ENCODE peak calls at places on chromosomes 6 and 20, in nine cellular contexts. H is tibial artery; S is esophagus squamous epithelium; N is CD8-positive, alpha-beta memory T cell; U is OCI-LY7; A is cardiac muscle cell; B is mesendoderm; T is colonic mucosa; Q is neural progenitor cell. O is an unnamed sample. For H3K4me1, the result is how much of the 10 kb centered on the place peaks cover.

GRCh38 chr6:17042422-17043147 is 59.3 kb upstream of the STMND1 start:
- DNase-seq in H (no peak), S (no peak), N (no peak), U (no peak), A (peak), B (peak), T (peak), Q (peak), O (no peak)

GRCh38 chr6:25266425-25267135 is 12.6 kb upstream of the CARMIL1 start:
- DNase-seq in H (no peak), S (no peak), N (no peak), U (no peak), A (no peak), B (no peak), T (no peak), Q (no peak), O (no peak)

GRCh38 chr6:4567141-4567540 is 209.1 kb upstream of the CDYL start:
- DNase-seq in H (no peak), S (no peak), N (no peak), U (no peak), A (peak), B (no peak), T (no peak), Q (no peak), O (no peak)

GRCh38 chr20:17971571-17972013 is 2.8 kb downstream of the MGME1 start:
- DNase-seq in H (no peak), S (no peak), N (no peak), U (no peak), A (peak), B (peak), T (no peak), Q (peak), O (no peak)

GRCh38 chr20:9594284-9594875 is 80.0 kb downstream of the LAMP5 start:
- DNase-seq in H (no peak), S (no peak), N (no peak), U (no peak), A (no peak), B (peak), T (no peak), Q (no peak), O (no peak)

GRCh38 chr20:35478804-35479472 is 23.5 kb downstream of the CEP250 start:
- DNase-seq in H (no peak), S (no peak), N (no peak), U (peak), A (peak), B (peak), T (no peak), Q (peak), O (no peak)

GRCh38 chr6:169231790-169232506 is 21.7 kb downstream of the THBS2 start:
- DNase-seq in H (peak), S (no peak), N (no peak), U (no peak), A (no peak), B (no peak), T (peak), Q (no peak), O (no peak)

GRCh38 chr6:41780623-41781301 is at the start of gene PRICKLE4:
- DNase-seq in H (peak), S (no peak), N (peak), U (no peak), A (peak), B (peak), T (peak), Q (peak), O (no peak)

GRCh38 chr6:52537001-52537753 is 39.7 kb downstream of the TRAM2 start:
- DNase-seq in H (no peak), S (no peak), N (no peak), U (peak), A (no peak), B (no peak), T (no peak), Q (no peak), O (no peak)

GRCh38 chr6:137982418-137983189 is 115.5 kb downstream of the TNFAIP3 start:
- DNase-seq in H (no peak), S (no peak), N (peak), U (no peak), A (no peak), B (no peak), T (no peak), Q (no peak), O (no peak)

GRCh38 chr6:4308354-4308753 is 173.0 kb upstream of the ECI2 start:
- DNase-seq in H (no peak), S (no peak), N (no peak), U (no peak), A (no peak), B (no peak), T (no peak), Q (no peak), O (no peak)

GRCh38 chr6:81331526-81331925 is 421.0 kb downstream of the TENT5A start:
- DNase-seq in H (no peak), S (no peak), N (no peak), U (no peak), A (peak), B (no peak), T (no peak), Q (no peak), O (no peak)

GRCh38 chr20:59623583-59623982 is 19.2 kb downstream of the PHACTR3 start:
- DNase-seq in H (no peak), S (no peak), N (no peak), U (no peak), A (no peak), B (no peak), T (no peak), Q (no peak), O (no peak)

GRCh38 chr20:58568441-58568931 is 53.3 kb upstream of the APCDD1L start:
- DNase-seq in H (no peak), S (no peak), N (no peak), U (no peak), A (no peak), B (no peak), T (no peak), Q (no peak), O (no peak)

GRCh38 chr6:16690244-16691142 is 70.8 kb downstream of the ATXN1 start:
- DNase-seq in H (no peak), S (no peak), N (no peak), U (no peak), A (peak), B (no peak), T (no peak), Q (no peak), O (peak)

GRCh38 chr6:167499161-167499660 is 174.3 kb downstream of the TTLL2 start:
- DNase-seq in H (no peak), S (no peak), N (no peak), U (no peak), A (no peak), B (no peak), T (peak), Q (no peak), O (no peak)

GRCh38 chr20:58642465-58642864 is 8.6 kb upstream of the STX16 start:
- DNase-seq in H (peak), S (no peak), N (no peak), U (no peak), A (no peak), B (no peak), T (no peak), Q (no peak), O (no peak)

GRCh38 chr6:141701732-141702131 is 431.0 kb upstream of the GJE1 start:
- DNase-seq in H (no peak), S (no peak), N (no peak), U (no peak), A (no peak), B (no peak), T (no peak), Q (no peak), O (no peak)

DNA sequence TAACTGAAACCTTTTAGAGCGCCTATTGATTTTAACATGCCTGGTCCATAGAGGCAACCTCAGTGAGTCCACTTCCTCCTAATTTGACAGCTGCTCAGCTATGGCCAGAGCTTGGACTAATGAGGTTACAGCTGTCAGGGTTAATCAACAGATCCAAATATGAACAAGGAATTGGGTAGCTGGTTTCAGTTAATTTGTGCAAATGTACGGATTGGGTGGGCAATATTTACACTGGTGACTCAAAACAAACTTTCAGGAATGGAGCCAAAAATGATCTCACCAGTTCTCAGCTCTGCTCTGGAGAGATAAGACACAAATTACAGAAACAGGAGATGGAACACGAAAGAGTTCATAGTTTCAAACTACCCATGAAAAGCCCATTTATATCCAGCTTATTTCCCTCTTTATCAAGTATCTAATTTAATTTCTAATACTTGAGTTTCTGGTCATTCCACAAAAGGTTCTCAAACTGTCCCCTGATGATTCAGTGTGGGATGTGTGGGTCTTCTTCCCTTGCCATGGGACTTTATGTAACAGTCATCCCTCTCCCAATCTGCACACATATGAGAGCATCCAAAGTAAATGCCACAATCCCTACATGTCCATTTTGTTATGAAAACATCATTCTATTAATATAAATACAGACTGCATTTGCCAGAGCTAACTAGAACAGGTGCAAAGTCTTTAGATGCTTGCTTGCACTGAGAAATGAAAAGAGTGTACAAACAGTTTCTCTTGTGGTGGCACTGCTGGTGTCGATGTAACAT is 149.9 kb downstream of the RPS12 start:
- DNase-seq in H (no peak), S (no peak), N (no peak), U (no peak), A (peak), B (no peak), T (no peak), Q (no peak), O (no peak)
- H3K4me3 ChIP-seq in H (no peak), S (no peak), N (no peak), U (no peak), A (no peak), B (no peak), T (no peak), Q (no peak), O (no peak)

DNA sequence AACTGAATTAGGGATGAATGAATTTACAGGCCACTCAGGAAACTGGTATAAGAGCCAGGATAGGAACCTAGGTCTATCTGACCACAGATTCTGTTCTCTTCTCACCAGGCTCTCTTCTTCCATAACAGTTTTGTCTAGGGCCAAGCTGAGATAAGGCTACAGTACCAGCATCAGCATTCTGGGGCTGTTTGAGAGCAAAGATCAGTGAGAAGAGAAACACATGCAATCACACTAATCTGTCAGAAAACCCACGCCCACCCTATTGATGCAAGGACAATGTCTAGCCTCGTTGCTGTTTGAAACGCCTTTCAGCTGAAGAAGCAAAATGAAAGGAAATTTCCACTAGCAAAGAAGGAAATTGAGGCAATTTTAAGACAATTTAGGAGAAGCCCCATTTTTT is 137.7 kb downstream of the LCA5 start:
- DNase-seq in H (no peak), S (no peak), N (no peak), U (no peak), A (no peak), B (no peak), T (no peak), Q (peak), O (no peak)
- H3K4me1 ChIP-seq in H (under half), S (under half), N (under half), U (under half), A (under half), B (under half), T (under half), Q (under half), O (under half)

GRCh38 chr6:30461055-30461454 is 28.3 kb upstream of the HLA-E start:
- DNase-seq in H (no peak), S (no peak), N (no peak), U (no peak), A (no peak), B (no peak), T (no peak), Q (no peak), O (no peak)

GRCh38 chr6:30463242-30463641 is 26.1 kb upstream of the HLA-E start:
- DNase-seq in H (no peak), S (no peak), N (no peak), U (no peak), A (no peak), B (no peak), T (no peak), Q (no peak), O (no peak)

GRCh38 chr6:30463651-30464618 is 25.4 kb upstream of the HLA-E start:
- DNase-seq in H (peak), S (no peak), N (peak), U (no peak), A (peak), B (no peak), T (no peak), Q (no peak), O (peak)

GRCh38 chr6:30462482-30462881 is 26.8 kb upstream of the HLA-E start:
- DNase-seq in H (no peak), S (no peak), N (no peak), U (no peak), A (no peak), B (no peak), T (no peak), Q (no peak), O (no peak)

DNA sequence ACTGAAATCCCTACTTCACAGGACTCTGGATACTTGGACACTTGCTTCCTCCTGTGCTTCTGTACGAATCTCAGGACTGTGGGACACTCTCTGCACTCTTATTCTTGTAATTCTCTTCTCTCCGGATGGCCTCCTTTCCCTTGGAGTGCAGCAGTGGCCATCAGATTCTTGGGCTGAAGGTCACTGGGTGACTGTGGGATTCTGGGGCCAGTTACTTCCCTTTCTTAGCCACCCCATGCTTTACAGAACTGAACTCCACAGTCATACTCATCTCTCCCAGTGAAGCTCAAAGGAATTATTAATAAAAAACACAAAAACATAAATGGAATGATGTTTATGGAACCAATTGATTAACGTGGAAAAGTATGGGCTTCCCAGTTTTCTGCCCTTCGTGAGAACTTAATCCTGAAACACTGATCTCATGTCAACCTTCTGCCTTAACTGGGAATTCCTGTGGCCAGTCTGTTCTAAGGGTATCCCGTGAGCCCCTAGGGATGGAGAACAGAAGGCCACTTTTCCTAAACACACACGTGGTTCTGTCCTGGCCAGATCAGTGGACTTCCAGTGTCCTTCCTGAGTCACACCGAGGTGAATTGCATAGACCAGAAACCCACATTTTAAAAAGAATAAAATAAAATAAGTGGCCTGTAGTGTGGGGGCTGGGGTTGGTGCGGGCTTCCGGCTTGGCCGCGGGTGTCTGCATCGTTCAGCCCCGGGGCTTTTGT is 23.6 kb upstream of the HLA-E start:
- DNase-seq in H (no peak), S (no peak), N (no peak), U (no peak), A (no peak), B (peak), T (no peak), Q (no peak), O (no peak)
- H3K4me3 ChIP-seq in H (peak), S (peak), N (peak), U (peak), A (peak), B (no peak), T (peak), Q (no peak), O (peak)

GRCh38 chr6:15431762-15432495 is 186.1 kb downstream of the JARID2 start:
- DNase-seq in H (no peak), S (no peak), N (no peak), U (no peak), A (peak), B (peak), T (no peak), Q (peak), O (no peak)

GRCh38 chr6:15435468-15435867 is 189.6 kb downstream of the JARID2 start:
- DNase-seq in H (no peak), S (no peak), N (no peak), U (no peak), A (no peak), B (no peak), T (no peak), Q (no peak), O (no peak)

GRCh38 chr6:15434263-15434662 is 188.4 kb downstream of the JARID2 start:
- DNase-seq in H (no peak), S (no peak), N (no peak), U (no peak), A (no peak), B (peak), T (no peak), Q (no peak), O (no peak)

GRCh38 chr6:15434823-15435380 is 189.0 kb downstream of the JARID2 start:
- DNase-seq in H (no peak), S (no peak), N (no peak), U (no peak), A (no peak), B (no peak), T (no peak), Q (no peak), O (no peak)

GRCh38 chr6:15433517-15433874 is 187.6 kb downstream of the JARID2 start:
- DNase-seq in H (no peak), S (no peak), N (no peak), U (no peak), A (no peak), B (no peak), T (no peak), Q (no peak), O (no peak)
- H3K4me1 ChIP-seq in H (under half), S (half or more), N (under half), U (under half), A (half or more), B (half or more), T (under half), Q (half or more), O (under half)

GRCh38 chr6:35686441-35686840 is 2.3 kb downstream of the FKBP5 start:
- DNase-seq in H (no peak), S (no peak), N (no peak), U (no peak), A (no peak), B (no peak), T (no peak), Q (no peak), O (no peak)
- H3K4me3 ChIP-seq in H (peak), S (peak), N (peak), U (peak), A (peak), B (no peak), T (peak), Q (peak), O (peak)

GRCh38 chr20:50270569-50270968 is 79.9 kb downstream of the CEBPB start:
- DNase-seq in H (no peak), S (no peak), N (no peak), U (no peak), A (no peak), B (no peak), T (no peak), Q (no peak), O (no peak)

GRCh38 chr20:50270034-50270395 is 79.4 kb downstream of the CEBPB start:
- DNase-seq in H (no peak), S (no peak), N (no peak), U (no peak), A (no peak), B (no peak), T (no peak), Q (no peak), O (no peak)

GRCh38 chr20:50272413-50273120 is 81.9 kb downstream of the CEBPB start:
- DNase-seq in H (no peak), S (no peak), N (no peak), U (no peak), A (no peak), B (no peak), T (no peak), Q (no peak), O (no peak)

GRCh38 chr20:50271674-50272412 is 81.2 kb downstream of the CEBPB start:
- DNase-seq in H (peak), S (no peak), N (no peak), U (no peak), A (no peak), B (no peak), T (no peak), Q (no peak), O (no peak)

DNA sequence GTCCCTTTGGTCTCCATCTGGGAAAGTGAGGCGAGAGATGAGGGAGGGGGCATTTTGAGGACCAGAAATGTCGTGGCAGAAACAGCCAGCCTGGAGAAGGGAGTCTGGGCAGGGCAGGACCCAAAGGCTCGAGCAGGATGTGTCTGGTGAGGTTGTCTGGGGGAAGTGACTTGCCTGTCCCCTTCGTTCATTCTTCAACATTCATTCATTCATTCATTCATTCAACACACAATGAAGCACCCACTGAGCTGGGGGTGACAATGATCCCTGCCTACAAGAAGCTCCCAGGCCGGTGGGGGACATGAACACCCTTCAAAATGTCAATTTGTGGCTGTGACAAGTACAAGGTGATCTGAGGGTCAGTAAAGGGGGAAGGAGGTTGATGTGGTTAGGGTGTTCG is 80.6 kb downstream of the CEBPB start:
- DNase-seq in H (no peak), S (no peak), N (no peak), U (no peak), A (no peak), B (no peak), T (no peak), Q (no peak), O (no peak)
- H3K4me1 ChIP-seq in H (under half), S (under half), N (under half), U (under half), A (under half), B (under half), T (under half), Q (under half), O (under half)